ENCODE peak calls at places on chromosomes 6 and 20, in eight cellular contexts. X, M, P, S, A, N, C and B are unnamed samples. For H3K9me3 and H3K4me1, the result is how much of the 10 kb centered on the place peaks cover.

GRCh38 chr6:109096198-109096597 is 891 bp downstream of the CEP57L1 start:
- DNase-seq in X (no peak), M (no peak), P (no peak), S (no peak), A (no peak), N (no peak), C (no peak), B (no peak)

GRCh38 chr6:112149236-112149635 is 61.8 kb downstream of the FAM229B start:
- DNase-seq in X (no peak), M (no peak), P (peak), S (no peak), A (no peak), N (no peak), C (no peak), B (peak)

GRCh38 chr6:52554684-52555280 is 22.1 kb downstream of the TRAM2 start:
- DNase-seq in X (peak), M (no peak), P (no peak), S (no peak), A (no peak), N (no peak), C (no peak), B (no peak)

GRCh38 chr6:136550045-136550329 is 235 bp downstream of the MAP7 start:
- DNase-seq in X (no peak), M (peak), P (peak), S (no peak), A (no peak), N (no peak), C (peak), B (no peak)

GRCh38 chr6:143286280-143286795 is 164.2 kb downstream of the ADAT2 start:
- DNase-seq in X (no peak), M (no peak), P (no peak), S (no peak), A (peak), N (no peak), C (no peak), B (no peak)

GRCh38 chr20:50844430-50845100 is 49.7 kb downstream of the BCAS4 start:
- DNase-seq in X (no peak), M (no peak), P (peak), S (no peak), A (peak), N (no peak), C (peak), B (no peak)

GRCh38 chr6:117425431-117426153 is at the start of gene ROS1:
- DNase-seq in X (no peak), M (no peak), P (no peak), S (no peak), A (no peak), N (no peak), C (no peak), B (no peak)

GRCh38 chr6:143015300-143015706 is 45.4 kb upstream of the AIG1 start:
- DNase-seq in X (no peak), M (no peak), P (no peak), S (no peak), A (no peak), N (no peak), C (no peak), B (no peak)

GRCh38 chr6:36784379-36784636 is 54.9 kb downstream of the CPNE5 start:
- DNase-seq in X (no peak), M (no peak), P (no peak), S (no peak), A (no peak), N (peak), C (no peak), B (no peak)

GRCh38 chr20:21393142-21393541 is 4.2 kb downstream of the NKX2-4 start:
- DNase-seq in X (no peak), M (no peak), P (no peak), S (no peak), A (no peak), N (no peak), C (no peak), B (no peak)

GRCh38 chr6:40999498-41000070 is 39.4 kb downstream of the UNC5CL start:
- DNase-seq in X (no peak), M (peak), P (peak), S (no peak), A (peak), N (peak), C (no peak), B (peak)

GRCh38 chr6:110329348-110329728 is 28.8 kb downstream of the METTL24 start:
- DNase-seq in X (no peak), M (no peak), P (peak), S (no peak), A (no peak), N (peak), C (no peak), B (no peak)

GRCh38 chr20:32348207-32348606 is 9.9 kb upstream of the ASXL1 start:
- DNase-seq in X (no peak), M (no peak), P (no peak), S (no peak), A (no peak), N (no peak), C (no peak), B (no peak)

GRCh38 chr6:166605752-166606151 is 19.3 kb upstream of the RAMACL start:
- DNase-seq in X (no peak), M (no peak), P (no peak), S (no peak), A (no peak), N (no peak), C (no peak), B (no peak)

GRCh38 chr6:24273471-24273870 is 84.4 kb downstream of the DCDC2 start:
- DNase-seq in X (no peak), M (no peak), P (peak), S (no peak), A (no peak), N (no peak), C (no peak), B (peak)

GRCh38 chr6:40358473-40359460 is 228.4 kb downstream of the LRFN2 start:
- DNase-seq in X (no peak), M (no peak), P (no peak), S (no peak), A (no peak), N (no peak), C (no peak), B (no peak)

GRCh38 chr20:9287062-9287461 is 218.2 kb downstream of the PLCB4 start:
- DNase-seq in X (no peak), M (no peak), P (no peak), S (no peak), A (no peak), N (no peak), C (no peak), B (no peak)

GRCh38 chr6:33993091-33993490 is 152.8 kb downstream of the GRM4 start:
- DNase-seq in X (peak), M (no peak), P (no peak), S (no peak), A (no peak), N (no peak), C (no peak), B (no peak)

GRCh38 chr6:55664581-55665223 is 85.7 kb upstream of the HMGCLL1 start:
- DNase-seq in X (no peak), M (no peak), P (no peak), S (no peak), A (no peak), N (no peak), C (no peak), B (no peak)

GRCh38 chr6:158008894-158009891 is 27.5 kb downstream of the SYNJ2 start:
- DNase-seq in X (peak), M (peak), P (peak), S (peak), A (peak), N (peak), C (peak), B (peak)

GRCh38 chr20:57372157-57372556 is 19.0 kb upstream of the RBM38 start:
- DNase-seq in X (no peak), M (no peak), P (no peak), S (no peak), A (no peak), N (no peak), C (no peak), B (no peak)
- H3K9me3 ChIP-seq in X (under half), M (under half), P (under half), S (under half), A (under half), N (under half), C (under half), B (under half)

DNA sequence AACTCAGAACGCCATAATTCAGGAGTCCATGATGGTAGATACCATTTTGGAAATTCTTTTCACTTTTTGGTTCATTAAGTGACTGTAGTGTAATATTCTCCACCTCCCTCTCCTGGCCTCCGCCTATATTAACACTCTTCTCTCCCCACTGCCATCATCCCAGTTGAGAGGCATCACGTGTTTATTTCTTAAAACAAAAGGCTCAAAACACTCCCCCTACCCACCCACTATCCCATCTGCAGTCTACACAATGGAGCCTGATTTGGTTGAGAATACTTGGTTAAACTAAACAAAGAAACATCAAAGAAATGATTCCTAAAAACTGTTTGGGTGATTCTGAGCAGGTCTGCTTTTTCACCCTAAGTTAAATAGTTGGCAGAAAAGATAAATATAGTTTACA is 5.8 kb downstream of the TFAP2B start:
- DNase-seq in X (no peak), M (no peak), P (no peak), S (no peak), A (no peak), N (no peak), C (no peak), B (peak)
- H3K4me3 ChIP-seq in X (no peak), M (no peak), P (no peak), S (no peak), A (no peak), N (no peak), C (no peak), B (peak)

GRCh38 chr6:144341831-144342527 is 56.8 kb downstream of the UTRN start:
- DNase-seq in X (no peak), M (no peak), P (no peak), S (no peak), A (no peak), N (no peak), C (no peak), B (no peak)
- H3K4me1 ChIP-seq in X (half or more), M (half or more), P (under half), S (half or more), A (under half), N (half or more), C (under half), B (under half)

GRCh38 chr20:29325304-29325640 is 1932.2 kb upstream of the DEFB115 start:
- DNase-seq in X (no peak), M (no peak), P (no peak), S (no peak), A (no peak), N (no peak), C (no peak), B (no peak)
- H3K9me3 ChIP-seq in X (under half), M (under half), P (under half), S (under half), A (under half), N (under half), C (under half), B (under half)

GRCh38 chr20:47817573-47817972 is 32.3 kb upstream of the SULF2 start:
- DNase-seq in X (peak), M (no peak), P (no peak), S (no peak), A (no peak), N (no peak), C (no peak), B (no peak)
- H3K4me3 ChIP-seq in X (no peak), M (no peak), P (no peak), S (no peak), A (no peak), N (no peak), C (no peak), B (no peak)

DNA sequence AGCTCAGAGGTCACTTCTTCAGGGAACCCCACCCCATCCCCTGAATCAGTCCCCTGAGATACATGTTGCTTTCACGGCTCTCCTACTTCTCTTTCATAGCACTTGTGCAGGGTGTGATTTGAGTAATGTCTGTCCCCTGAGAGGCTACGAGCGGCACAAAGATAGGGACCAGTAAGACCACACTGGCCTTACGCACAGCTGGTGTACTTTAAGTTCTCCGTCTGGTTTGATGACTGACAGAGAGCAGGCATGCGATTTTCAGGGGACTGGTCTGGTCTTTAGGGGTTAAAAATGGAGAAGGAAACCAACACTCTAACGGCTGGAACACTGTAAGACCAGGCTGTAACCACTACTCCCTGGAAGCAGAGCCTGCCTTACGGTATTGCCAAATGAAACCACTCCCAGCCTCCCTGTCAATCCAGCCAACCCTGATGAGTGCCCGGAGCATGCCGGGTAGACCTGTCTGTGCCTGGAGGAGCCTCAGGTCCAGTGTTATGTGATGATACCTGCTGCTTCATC is 47.1 kb downstream of the ELMO2 start:
- DNase-seq in X (no peak), M (no peak), P (no peak), S (no peak), A (no peak), N (no peak), C (no peak), B (no peak)
- H3K4me1 ChIP-seq in X (half or more), M (half or more), P (under half), S (half or more), A (under half), N (under half), C (under half), B (under half)

GRCh38 chr20:24938498-24938897 is 10.6 kb upstream of the CST7 start:
- DNase-seq in X (no peak), M (no peak), P (no peak), S (no peak), A (no peak), N (no peak), C (peak), B (no peak)
- H3K9me3 ChIP-seq in X (under half), M (under half), P (under half), S (under half), A (under half), N (under half), C (under half), B (under half)

GRCh38 chr20:53678315-53678989 is 84.8 kb upstream of the ZNF217 start:
- DNase-seq in X (no peak), M (no peak), P (no peak), S (no peak), A (no peak), N (no peak), C (no peak), B (no peak)
- H3K4me3 ChIP-seq in X (no peak), M (no peak), P (no peak), S (no peak), A (no peak), N (no peak), C (no peak), B (no peak)

GRCh38 chr6:19394051-19394450 is 443.1 kb upstream of the ID4 start:
- DNase-seq in X (no peak), M (no peak), P (no peak), S (no peak), A (no peak), N (no peak), C (no peak), B (no peak)
- H3K4me1 ChIP-seq in X (under half), M (under half), P (under half), S (under half), A (under half), N (under half), C (under half), B (under half)

GRCh38 chr20:12406978-12407377 is 489.3 kb downstream of the BTBD3 start:
- DNase-seq in X (no peak), M (no peak), P (no peak), S (no peak), A (no peak), N (no peak), C (no peak), B (no peak)
- H3K9me3 ChIP-seq in X (under half), M (under half), P (under half), S (under half), A (under half), N (under half), C (under half), B (under half)